ENCODE peak calls at places on chromosome 19, in five cellular contexts. N, A, I, L and C are unnamed samples.

GRCh38 chr19:47228168-47228936 is 2.6 kb downstream of the BBC3 start:
- DNase-seq in L (no peak), I (peak; percentile 67), N (peak; percentile 45), A (peak; percentile 11), C (peak; percentile 75)

GRCh38 chr19:36488816-36489138 is 584 bp downstream of the ZNF566 start:
- DNase-seq in I (no peak), N (no peak), L (no peak), A (peak; percentile 18), C (no peak)

GRCh38 chr19:55660991-55661390 is 6.2 kb downstream of the U2AF2 start:
- DNase-seq in L (no peak), A (no peak), I (no peak), N (no peak), C (no peak)

GRCh38 chr19:19105365-19106060 is 32.8 kb downstream of the TMEM161A start:
- DNase-seq in N (peak; percentile 51), I (peak; percentile 96), A (peak; percentile 55), L (no peak), C (peak; percentile 79)

GRCh38 chr19:40335855-40336700 is 12.1 kb downstream of the C19orf47 start:
- DNase-seq in N (no peak), L (no peak), A (no peak), I (no peak), C (no peak)

GRCh38 chr19:1624458-1624857 is 19.2 kb upstream of the UQCR11 start:
- DNase-seq in A (peak; percentile 57), L (no peak), I (peak; percentile 96), N (peak; percentile 55), C (no peak)

GRCh38 chr19:39828015-39828633 is 5.8 kb downstream of the DYRK1B start:
- DNase-seq in L (no peak), I (no peak), N (no peak), A (no peak), C (no peak)

GRCh38 chr19:39160523-39160861 is 34.9 kb downstream of the PAK4 start:
- DNase-seq in L (no peak), A (peak; percentile 73), N (peak; percentile 69), I (no peak), C (no peak)

GRCh38 chr19:42030605-42031004 is 36.6 kb upstream of the ATP1A3 start:
- DNase-seq in A (no peak), L (no peak), I (no peak), N (no peak), C (no peak)

GRCh38 chr19:38656171-38656981 is 8.9 kb downstream of the ACTN4 start:
- DNase-seq in L (no peak), A (peak; percentile 68), N (no peak), I (no peak), C (no peak)

GRCh38 chr19:35585844-35586243 is at the start of gene PMIS2:
- DNase-seq in N (no peak), I (peak; percentile 78), L (no peak), A (no peak), C (no peak)

GRCh38 chr19:38401148-38401547 is 1.7 kb upstream of the FAM98C start:
- DNase-seq in N (no peak), L (no peak), A (no peak), I (peak; percentile 20), C (no peak)

GRCh38 chr19:40262422-40262821 is 22.7 kb downstream of the AKT2 start:
- DNase-seq in A (no peak), L (no peak), N (no peak), I (no peak), C (no peak)

GRCh38 chr19:41064974-41065569 is 23.2 kb upstream of the CYP2A13 start:
- DNase-seq in L (no peak), N (no peak), A (peak; percentile 31), I (peak; percentile 88), C (peak; percentile 10)

GRCh38 chr19:9857076-9857721 is 22.1 kb downstream of the PIN1 start:
- DNase-seq in A (no peak), I (no peak), N (no peak), L (no peak), C (no peak)

GRCh38 chr19:6393982-6394412 is 1.0 kb upstream of the GTF2F1 start:
- DNase-seq in A (no peak), I (no peak), N (no peak), L (no peak), C (no peak)

GRCh38 chr19:35558400-35559280 is 4.8 kb downstream of the ATP4A start:
- DNase-seq in A (no peak), N (no peak), L (no peak), I (no peak), C (no peak)

GRCh38 chr19:48588670-48589399 is 17.7 kb upstream of the SPACA4 start:
- DNase-seq in N (peak; percentile 96), L (no peak), I (peak; percentile 97), A (peak; percentile 81), C (peak; percentile 98)

GRCh38 chr19:19111138-19111835 is 27.0 kb downstream of the TMEM161A start:
- DNase-seq in I (peak; percentile 57), N (no peak), L (no peak), A (no peak), C (peak; percentile 37)

GRCh38 chr19:37953125-37953524 is 46.1 kb downstream of the SIPA1L3 start:
- DNase-seq in L (no peak), I (no peak), N (no peak), A (no peak), C (no peak)

GRCh38 chr19:39951065-39951650 is 16.7 kb upstream of the FCGBP start:
- DNase-seq in N (peak; percentile 7), A (no peak), L (no peak), I (no peak), C (no peak)

GRCh38 chr19:56141416-56141992 is 417 bp downstream of the ZNF444 start:
- DNase-seq in I (peak; percentile 55), L (no peak), A (no peak), N (no peak), C (no peak)

GRCh38 chr19:45469132-45469834 is 1.5 kb downstream of the FOSB start:
- DNase-seq in N (peak; percentile 95), L (peak; percentile 62), I (peak; percentile 96), A (peak; percentile 94), C (peak; percentile 94)

GRCh38 chr19:10603873-10604459 is 16.9 kb upstream of the AP1M2 start:
- DNase-seq in A (no peak), I (no peak), N (peak; percentile 38), L (no peak), C (no peak)

DNA sequence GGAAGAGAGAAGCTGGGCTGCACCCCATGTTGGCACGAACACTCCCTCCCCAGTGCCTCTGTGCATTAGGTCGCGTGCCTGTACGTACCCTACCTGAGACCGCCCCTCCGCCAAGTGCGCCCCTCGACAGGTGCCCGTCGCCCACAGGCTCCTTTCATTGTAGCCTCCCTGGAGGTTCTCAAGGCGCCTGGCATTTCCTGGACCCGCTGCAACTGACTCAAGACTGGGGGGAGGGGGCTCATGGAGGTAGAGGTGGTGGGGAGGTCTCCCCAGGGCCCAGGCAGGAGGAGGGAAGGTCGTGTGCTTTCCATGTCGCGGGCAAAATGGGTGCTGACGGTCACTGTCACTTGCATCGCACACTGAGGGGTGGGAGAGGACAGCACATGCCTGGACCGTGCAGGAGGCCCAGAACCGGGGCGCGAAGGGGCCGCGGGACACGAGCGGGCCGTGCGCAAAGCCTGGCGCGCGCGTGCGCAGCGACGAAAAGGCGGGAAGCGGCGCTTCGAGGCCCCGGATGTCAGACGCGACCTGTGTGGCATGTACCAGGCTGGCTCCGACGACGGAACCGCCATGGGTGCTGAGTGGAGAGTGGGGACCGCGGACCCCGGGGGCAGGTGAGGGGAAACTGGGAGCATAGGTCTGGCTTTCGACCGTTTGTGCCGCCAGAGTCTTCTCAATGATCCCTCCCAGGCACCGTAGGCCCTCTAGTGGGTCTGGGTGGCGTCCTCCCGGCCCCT is 16.5 kb downstream of the NFIX start:
- DNase-seq in L (no peak), A (no peak), I (peak; percentile 78), N (no peak), C (peak; percentile 52)
- H3K4me1 ChIP-seq in L (peaks cover 75% of the 10 kb centered on the region), A (peaks cover 38% of the 10 kb centered on the region), I (peaks cover 66% of the 10 kb centered on the region), N (peaks cover 94% of the 10 kb centered on the region), C (peaks cover 28% of the 10 kb centered on the region)

GRCh38 chr19:7729211-7729610 is 2.7 kb downstream of the CLEC4G start:
- DNase-seq in L (no peak), N (no peak), A (no peak), I (peak; percentile 57), C (no peak)
- H3K4me3 ChIP-seq in L (no peak overlapping the region), N (no peak overlapping the region), A (no peak overlapping the region), I (peak overlapping the region; percentile 66), C (no peak overlapping the region)

GRCh38 chr19:23971598-23971997 is 56.9 kb downstream of the ZNF726 start:
- DNase-seq in I (no peak), N (no peak), A (no peak), L (no peak), C (peak; percentile 19)
- TF ChIP-seq CTCF in I (no peak), N (no peak), A (no peak), L (no peak), C (no peak)

GRCh38 chr19:15328312-15328711 is 4.0 kb downstream of the BRD4 start:
- DNase-seq in I (no peak), L (no peak), A (no peak), N (no peak), C (no peak)
- H3K4me1 ChIP-seq in I (peaks cover 42% of the 10 kb centered on the region), L (peaks cover 59% of the 10 kb centered on the region), A (peaks cover 23% of the 10 kb centered on the region), N (peaks cover 77% of the 10 kb centered on the region), C (peaks cover 69% of the 10 kb centered on the region)

GRCh38 chr19:3690551-3691371 is 9.5 kb downstream of the PIP5K1C start:
- DNase-seq in A (no peak), N (no peak), L (no peak), I (no peak), C (no peak)

GRCh38 chr19:3684817-3685410 is 15.4 kb downstream of the PIP5K1C start:
- DNase-seq in L (no peak), A (no peak), I (no peak), N (no peak), C (no peak)

GRCh38 chr19:3691372-3691716 is 8.9 kb downstream of the PIP5K1C start:
- DNase-seq in I (no peak), L (no peak), A (no peak), N (no peak), C (no peak)

GRCh38 chr19:3687393-3687773 is 12.9 kb downstream of the PIP5K1C start:
- DNase-seq in L (no peak), N (no peak), A (no peak), I (no peak), C (no peak)

GRCh38 chr19:3687774-3688706 is 12.2 kb downstream of the PIP5K1C start:
- DNase-seq in I (peak; percentile 71), N (peak; percentile 67), L (no peak), A (no peak), C (peak; percentile 58)
- H3K4me3 ChIP-seq in I (peak overlapping the region; percentile 57), N (peak overlapping the region; percentile 35), L (peak overlapping the region; percentile 31), A (no peak overlapping the region), C (no peak overlapping the region)

GRCh38 chr19:53467503-53468262 is at the start of gene ZNF813:
- DNase-seq in I (peak; percentile 97), A (peak; percentile 86), L (peak; percentile 51), N (peak; percentile 97), C (peak; percentile 99)
- TF ChIP-seq CTCF in I (no peak), A (no peak), L (no peak), N (no peak), C (no peak)

DNA sequence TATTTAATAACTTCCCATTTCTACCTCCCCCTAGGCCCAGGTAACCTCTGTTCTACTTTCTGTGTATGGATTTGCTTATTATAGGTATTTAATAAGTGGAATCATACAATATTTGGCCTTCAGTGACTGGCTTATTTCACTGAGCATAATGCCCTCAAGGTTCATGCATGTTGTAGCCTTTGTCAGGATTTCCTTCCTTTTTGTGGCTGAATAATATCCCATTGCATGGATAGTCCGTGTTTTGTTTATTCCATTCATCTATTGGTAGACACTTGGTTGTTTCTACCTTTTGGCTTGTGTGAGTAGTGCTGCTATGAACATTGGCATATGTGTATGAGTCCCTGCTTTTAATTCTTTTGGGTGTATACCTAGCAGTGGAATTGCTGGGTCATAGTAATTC is 9.4 kb downstream of the HNRNPM start:
- DNase-seq in A (no peak), L (no peak), I (no peak), N (no peak), C (no peak)
- H3K4me1 ChIP-seq in A (peaks cover 23% of the 10 kb centered on the region), L (peaks cover 35% of the 10 kb centered on the region), I (peaks cover 80% of the 10 kb centered on the region), N (peaks cover 70% of the 10 kb centered on the region), C (peaks cover 48% of the 10 kb centered on the region)

GRCh38 chr19:4327877-4328242 is 10.8 kb downstream of the STAP2 start:
- DNase-seq in I (no peak), N (no peak), L (no peak), A (no peak), C (no peak)
- H3K4me3 ChIP-seq in I (peak overlapping the region; percentile 77), N (peak overlapping the region; percentile 46), L (peak overlapping the region; percentile 27), A (peak overlapping the region; percentile 29), C (no peak overlapping the region)